ENCODE peak calls at places on chromosome 13, in five cellular contexts. A is thoracic aorta, X is IMR-90, U is WTC11, G is omental fat pad. E is an unnamed sample.

GRCh38 chr13:50668882-50669281 is 174.6 kb downstream of the DLEU7 start:
- DNase-seq in A (no peak), X (no peak), U (no peak), G (no peak), E (no peak)

GRCh38 chr13:66069570-66069969 is 1160.6 kb downstream of the PCDH9 start:
- DNase-seq in X (peak), A (no peak), U (no peak), G (no peak), E (no peak)

GRCh38 chr13:49292742-49293498 is 45.2 kb downstream of the CDADC1 start:
- DNase-seq in X (peak), U (no peak), A (peak), G (no peak), E (no peak)

GRCh38 chr13:31945202-31945978 is 86.2 kb upstream of the FRY start:
- DNase-seq in A (no peak), U (no peak), G (peak), X (peak), E (peak)

GRCh38 chr13:103965506-103966243 is 899.5 kb upstream of the SLC10A2 start:
- DNase-seq in G (no peak), A (no peak), X (no peak), U (no peak), E (no peak)

GRCh38 chr13:31044658-31045620 is 112.5 kb downstream of the TEX26 start:
- DNase-seq in G (no peak), X (no peak), U (no peak), A (no peak), E (no peak)

GRCh38 chr13:33014291-33014690 is 1.9 kb upstream of the KL start:
- DNase-seq in U (no peak), X (no peak), A (no peak), G (no peak), E (no peak)

GRCh38 chr13:77207943-77208342 is 119.0 kb downstream of the MYCBP2 start:
- DNase-seq in A (no peak), U (no peak), X (peak), G (no peak), E (no peak)

GRCh38 chr13:37479901-37480300 is 118.7 kb downstream of the POSTN start:
- DNase-seq in U (no peak), X (peak), G (no peak), A (no peak), E (no peak)

GRCh38 chr13:40113644-40114304 is 458.3 kb downstream of the COG6 start:
- DNase-seq in G (no peak), X (no peak), A (no peak), U (no peak), E (no peak)

GRCh38 chr13:107928762-107929161 is 286.6 kb downstream of the LIG4 start:
- DNase-seq in X (no peak), U (no peak), G (no peak), A (no peak), E (no peak)

GRCh38 chr13:64073203-64073602 is 2657.6 kb upstream of the PCDH20 start:
- DNase-seq in A (no peak), G (no peak), X (no peak), U (no peak), E (no peak)

GRCh38 chr13:107456431-107456830 is 758.9 kb downstream of the LIG4 start:
- DNase-seq in U (no peak), X (no peak), G (no peak), A (no peak), E (no peak)

GRCh38 chr13:98307744-98308524 is 130.9 kb upstream of the RNF113B start:
- DNase-seq in U (no peak), X (peak), G (no peak), A (no peak), E (no peak)

GRCh38 chr13:43981512-43982301 is 102.0 kb downstream of the LACC1 start:
- DNase-seq in U (no peak), A (no peak), X (no peak), G (no peak), E (no peak)

GRCh38 chr13:29595380-29596063 is at the start of gene SLC7A1:
- DNase-seq in U (peak), G (peak), A (peak), X (peak), E (peak)

GRCh38 chr13:86559915-86560314 is 760.7 kb upstream of the SLITRK6 start:
- DNase-seq in A (no peak), G (no peak), X (no peak), U (no peak), E (no peak)

GRCh38 chr13:40494513-40494912 is 171.9 kb downstream of the FOXO1 start:
- DNase-seq in U (no peak), A (no peak), G (no peak), X (no peak), E (no peak)

GRCh38 chr13:35092251-35092650 is 150.2 kb downstream of the NBEA start:
- DNase-seq in G (no peak), U (no peak), A (no peak), X (no peak), E (no peak)

GRCh38 chr13:26038931-26039475 is 12.8 kb downstream of the SHISA2 start:
- DNase-seq in G (no peak), U (no peak), A (no peak), X (no peak), E (no peak)

GRCh38 chr13:40697711-40698110 is 31.3 kb upstream of the FOXO1 start:
- DNase-seq in U (no peak), A (no peak), X (no peak), G (no peak), E (no peak)

GRCh38 chr13:49517461-49517860 is 21.7 kb downstream of the PHF11 start:
- DNase-seq in A (no peak), U (peak), X (no peak), G (no peak), E (no peak)

GRCh38 chr13:19618925-19619324 is 14.5 kb upstream of the MPHOSPH8 start:
- DNase-seq in G (no peak), U (peak), A (no peak), X (peak), E (no peak)

GRCh38 chr13:106533940-106534843 is 1.3 kb downstream of the EFNB2 start:
- DNase-seq in X (peak), A (no peak), G (no peak), U (peak), E (no peak)

GRCh38 chr13:79709526-79709925 is 228.6 kb downstream of the NDFIP2 start:
- DNase-seq in A (no peak), U (no peak), X (peak), G (no peak), E (no peak)

GRCh38 chr13:99326012-99326411 is 18.8 kb upstream of the GPR183 start:
- DNase-seq in A (no peak), X (no peak), U (no peak), G (no peak), E (no peak)

GRCh38 chr13:87669379-87669978 is 1.7 kb upstream of the SLITRK5 start:
- DNase-seq in A (no peak), G (no peak), U (no peak), X (peak), E (no peak)

GRCh38 chr13:79966502-79966901 is 374.4 kb downstream of the SPRY2 start:
- DNase-seq in A (no peak), U (peak), G (no peak), X (no peak), E (no peak)

GRCh38 chr13:20847298-20847697 is 55.2 kb downstream of the XPO4 start:
- DNase-seq in X (no peak), U (no peak), G (no peak), A (no peak), E (no peak)

GRCh38 chr13:95641291-95641811 is 3.2 kb downstream of the DZIP1 start:
- DNase-seq in A (no peak), U (peak), G (no peak), X (peak), E (no peak)

GRCh38 chr13:97194473-97194872 is 27.7 kb upstream of the MBNL2 start:
- DNase-seq in A (no peak), G (no peak), U (no peak), X (peak), E (no peak)

GRCh38 chr13:35530147-35530546 is 53.7 kb upstream of the MAB21L1 start:
- DNase-seq in U (no peak), X (no peak), A (no peak), G (no peak), E (no peak)

GRCh38 chr13:37484056-37484455 is 114.5 kb downstream of the POSTN start:
- DNase-seq in U (no peak), X (no peak), G (no peak), A (no peak), E (no peak)

GRCh38 chr13:96994030-96994848 is at the start of gene OXGR1:
- DNase-seq in U (peak), A (no peak), X (no peak), G (no peak), E (no peak)

GRCh38 chr13:21435710-21436151 is 23.4 kb downstream of the ZDHHC20 start:
- DNase-seq in X (peak), G (no peak), A (peak), U (no peak), E (no peak)

GRCh38 chr13:31204592-31204991 is 4.8 kb downstream of the B3GLCT start:
- DNase-seq in U (no peak), G (no peak), X (peak), A (no peak), E (no peak)

GRCh38 chr13:50626031-50626643 is 217.4 kb downstream of the DLEU7 start:
- DNase-seq in A (no peak), X (no peak), U (no peak), G (no peak), E (no peak)

GRCh38 chr13:81051873-81052272 is 710.9 kb upstream of the SPRY2 start:
- DNase-seq in X (no peak), U (no peak), A (no peak), G (no peak), E (no peak)
- TF ChIP-seq CTCF in X (no peak), U (no peak), A (no peak), G (no peak), E (no peak)

GRCh38 chr13:88979465-88980180 is 1308.5 kb downstream of the SLITRK5 start:
- DNase-seq in U (no peak), A (no peak), G (no peak), X (no peak), E (no peak)
- TF ChIP-seq CTCF in U (no peak), A (peak), G (no peak), X (no peak), E (no peak)

DNA sequence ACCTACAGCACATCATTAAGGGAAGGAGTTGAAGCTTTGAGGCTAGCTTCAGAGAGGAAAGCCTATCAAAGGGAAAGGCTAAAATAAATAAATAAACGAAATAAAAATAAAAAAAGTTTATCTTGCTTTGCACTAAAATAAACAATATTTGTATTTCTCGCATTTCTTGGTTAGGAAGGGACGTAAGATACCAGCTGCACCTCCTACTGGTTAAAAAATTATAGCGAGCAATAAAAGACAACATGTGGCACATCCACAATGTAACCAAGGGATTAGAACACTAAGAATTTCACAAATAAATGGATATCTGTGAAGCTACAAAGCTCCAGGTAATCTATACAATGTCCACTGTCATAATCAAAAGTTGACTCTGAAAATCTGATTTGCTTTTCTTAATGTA is 194.5 kb downstream of the DACH1 start:
- DNase-seq in U (no peak), G (no peak), X (peak), A (no peak), E (no peak)
- TF ChIP-seq CTCF in U (no peak), G (no peak), X (peak), A (no peak), E (no peak)

GRCh38 chr13:24493356-24493755 is 19.2 kb downstream of the PARP4 start:
- DNase-seq in X (no peak), U (no peak), A (no peak), G (no peak), E (no peak)

GRCh38 chr13:24497742-24498141 is 14.8 kb downstream of the PARP4 start:
- DNase-seq in U (no peak), A (no peak), G (no peak), X (no peak), E (no peak)

GRCh38 chr13:24495151-24495729 is 17.3 kb downstream of the PARP4 start:
- DNase-seq in G (no peak), A (no peak), U (no peak), X (no peak), E (no peak)

GRCh38 chr13:24489721-24490120 is 22.9 kb downstream of the PARP4 start:
- DNase-seq in U (no peak), A (no peak), X (no peak), G (no peak), E (no peak)

GRCh38 chr13:24491853-24492252 is 20.7 kb downstream of the PARP4 start:
- DNase-seq in A (no peak), X (no peak), U (no peak), G (no peak), E (no peak)
- TF ChIP-seq CTCF in A (no peak), X (no peak), U (no peak), G (no peak), E (no peak)

DNA sequence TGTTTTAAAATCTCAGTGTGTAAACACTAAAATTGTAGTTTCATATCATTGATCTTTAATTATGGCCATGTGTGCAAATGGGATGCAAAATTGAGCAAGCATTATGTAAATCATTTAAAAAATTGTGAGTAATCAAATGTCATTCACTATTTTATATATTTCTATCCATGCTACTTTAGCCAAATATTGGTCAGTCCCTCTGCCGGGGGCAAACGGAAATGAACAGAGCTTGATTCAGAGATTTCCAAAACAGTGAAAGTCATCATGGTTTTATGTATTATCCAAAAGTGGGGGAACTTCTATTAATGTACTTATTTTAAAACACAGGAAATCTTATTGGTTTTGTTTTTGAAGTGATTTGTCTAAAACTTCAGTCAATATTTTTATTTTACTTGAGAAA is 219.1 kb downstream of the IRS2 start:
- DNase-seq in G (no peak), A (no peak), U (no peak), X (no peak), E (no peak)
- TF ChIP-seq CTCF in G (no peak), A (no peak), U (no peak), X (peak), E (no peak)

GRCh38 chr13:101475536-101475935 is 23.1 kb downstream of the ITGBL1 start:
- DNase-seq in U (no peak), X (no peak), G (no peak), A (no peak), E (no peak)
- TF ChIP-seq CTCF in U (no peak), X (no peak), G (no peak), A (peak), E (no peak)

DNA sequence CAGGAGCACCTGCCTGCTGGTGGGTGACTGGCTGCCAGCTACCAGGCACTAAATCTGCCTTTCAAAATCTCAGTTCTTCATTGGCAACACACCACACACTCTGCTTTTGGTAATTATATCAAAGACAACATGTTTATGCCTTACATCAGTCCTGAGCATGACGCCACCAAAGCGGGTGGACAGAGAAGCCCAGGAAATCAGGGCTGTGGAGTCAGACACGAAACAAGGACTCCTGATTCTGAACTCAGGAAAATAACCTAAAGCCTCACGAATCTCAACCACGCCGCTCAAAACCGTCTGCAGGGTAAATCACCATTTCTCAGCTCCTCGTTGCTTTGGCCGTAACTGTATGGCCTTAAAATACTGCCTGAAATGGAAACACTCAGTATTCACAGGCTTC is 105.2 kb upstream of the SOX1 start:
- DNase-seq in A (no peak), X (no peak), U (no peak), G (no peak), E (no peak)
- TF ChIP-seq CTCF in A (no peak), X (no peak), U (no peak), G (no peak), E (no peak)